ENCODE peak calls at places on chromosomes 6 and 20, in ten cellular contexts. One of them, this sample, is unnamed.

GRCh38 chr6:63816979-63817436 is 181.4 kb downstream of the PHF3 start:
- DNase-seq in T-helper 2 cell: no peak
- DNase-seq in central memory CD4-positive, alpha-beta T cell: no peak
- DNase-seq in activated T-helper 1 cell treated with anti-CD3 and anti-CD28 coated beads, Interleukin-12 subunit alpha, Interleukin-12 subunit beta, Interleukin-2, Interleukin-4 antibody, amounts not matched to agents 30 ng/mL and 10 ng/mL and 1 ng/mL, durations not matched to agents 14 hours and 24 hours and 36 hours: no peak
- DNase-seq in stimulated activated naive B cell treated with anti-CD40 and anti-IgM and Interleukin-4, amounts not matched to agents 10 μg/mL and 1 μg/mL and 100 μg/mL, for 72 hours: no peak
- DNase-seq in SK-MEL-5: peak; percentile 58
- DNase-seq in neural progenitor cell: peak; percentile 60
- DNase-seq in heart left ventricle: no peak
- DNase-seq in SIG-M5: no peak
- DNase-seq in GM04504: no peak
- DNase-seq in this sample: no peak

GRCh38 chr6:95232477-95232876 is 344.9 kb upstream of the MANEA start:
- DNase-seq in T-helper 2 cell: no peak
- DNase-seq in central memory CD4-positive, alpha-beta T cell: no peak
- DNase-seq in activated T-helper 1 cell treated with anti-CD3 and anti-CD28 coated beads, Interleukin-12 subunit alpha, Interleukin-12 subunit beta, Interleukin-2, Interleukin-4 antibody, amounts not matched to agents 30 ng/mL and 10 ng/mL and 1 ng/mL, durations not matched to agents 14 hours and 24 hours and 36 hours: no peak
- DNase-seq in stimulated activated naive B cell treated with anti-CD40 and anti-IgM and Interleukin-4, amounts not matched to agents 10 μg/mL and 1 μg/mL and 100 μg/mL, for 72 hours: no peak
- DNase-seq in SK-MEL-5: no peak
- DNase-seq in neural progenitor cell: no peak
- DNase-seq in heart left ventricle: no peak
- DNase-seq in SIG-M5: no peak
- DNase-seq in GM04504: no peak
- DNase-seq in this sample: no peak

GRCh38 chr6:5142915-5143314 is 57.8 kb downstream of the PPP1R3G start:
- DNase-seq in T-helper 2 cell: no peak
- DNase-seq in central memory CD4-positive, alpha-beta T cell: no peak
- DNase-seq in activated T-helper 1 cell treated with anti-CD3 and anti-CD28 coated beads, Interleukin-12 subunit alpha, Interleukin-12 subunit beta, Interleukin-2, Interleukin-4 antibody, amounts not matched to agents 30 ng/mL and 10 ng/mL and 1 ng/mL, durations not matched to agents 14 hours and 24 hours and 36 hours: no peak
- DNase-seq in stimulated activated naive B cell treated with anti-CD40 and anti-IgM and Interleukin-4, amounts not matched to agents 10 μg/mL and 1 μg/mL and 100 μg/mL, for 72 hours: no peak
- DNase-seq in SK-MEL-5: no peak
- DNase-seq in neural progenitor cell: no peak
- DNase-seq in heart left ventricle: no peak
- DNase-seq in SIG-M5: no peak
- DNase-seq in GM04504: peak; percentile 65
- DNase-seq in this sample: no peak

GRCh38 chr6:137834508-137834907 is 32.6 kb upstream of the TNFAIP3 start:
- DNase-seq in T-helper 2 cell: no peak
- DNase-seq in central memory CD4-positive, alpha-beta T cell: no peak
- DNase-seq in activated T-helper 1 cell treated with anti-CD3 and anti-CD28 coated beads, Interleukin-12 subunit alpha, Interleukin-12 subunit beta, Interleukin-2, Interleukin-4 antibody, amounts not matched to agents 30 ng/mL and 10 ng/mL and 1 ng/mL, durations not matched to agents 14 hours and 24 hours and 36 hours: no peak
- DNase-seq in stimulated activated naive B cell treated with anti-CD40 and anti-IgM and Interleukin-4, amounts not matched to agents 10 μg/mL and 1 μg/mL and 100 μg/mL, for 72 hours: no peak
- DNase-seq in SK-MEL-5: no peak
- DNase-seq in neural progenitor cell: no peak
- DNase-seq in heart left ventricle: no peak
- DNase-seq in SIG-M5: no peak
- DNase-seq in GM04504: no peak
- DNase-seq in this sample: no peak

GRCh38 chr6:148351277-148351676 is 8.6 kb downstream of the SASH1 start:
- DNase-seq in T-helper 2 cell: no peak
- DNase-seq in central memory CD4-positive, alpha-beta T cell: no peak
- DNase-seq in activated T-helper 1 cell treated with anti-CD3 and anti-CD28 coated beads, Interleukin-12 subunit alpha, Interleukin-12 subunit beta, Interleukin-2, Interleukin-4 antibody, amounts not matched to agents 30 ng/mL and 10 ng/mL and 1 ng/mL, durations not matched to agents 14 hours and 24 hours and 36 hours: no peak
- DNase-seq in stimulated activated naive B cell treated with anti-CD40 and anti-IgM and Interleukin-4, amounts not matched to agents 10 μg/mL and 1 μg/mL and 100 μg/mL, for 72 hours: no peak
- DNase-seq in SK-MEL-5: no peak
- DNase-seq in neural progenitor cell: no peak
- DNase-seq in heart left ventricle: no peak
- DNase-seq in SIG-M5: no peak
- DNase-seq in GM04504: no peak
- DNase-seq in this sample: no peak

GRCh38 chr6:131096786-131097185 is 33.7 kb upstream of the EPB41L2 start:
- DNase-seq in T-helper 2 cell: no peak
- DNase-seq in central memory CD4-positive, alpha-beta T cell: no peak
- DNase-seq in activated T-helper 1 cell treated with anti-CD3 and anti-CD28 coated beads, Interleukin-12 subunit alpha, Interleukin-12 subunit beta, Interleukin-2, Interleukin-4 antibody, amounts not matched to agents 30 ng/mL and 10 ng/mL and 1 ng/mL, durations not matched to agents 14 hours and 24 hours and 36 hours: no peak
- DNase-seq in stimulated activated naive B cell treated with anti-CD40 and anti-IgM and Interleukin-4, amounts not matched to agents 10 μg/mL and 1 μg/mL and 100 μg/mL, for 72 hours: no peak
- DNase-seq in SK-MEL-5: no peak
- DNase-seq in neural progenitor cell: no peak
- DNase-seq in heart left ventricle: no peak
- DNase-seq in SIG-M5: no peak
- DNase-seq in GM04504: no peak
- DNase-seq in this sample: no peak

GRCh38 chr6:31169123-31169857 is 1.2 kb downstream of the POU5F1 start:
- DNase-seq in T-helper 2 cell: no peak
- DNase-seq in central memory CD4-positive, alpha-beta T cell: no peak
- DNase-seq in activated T-helper 1 cell treated with anti-CD3 and anti-CD28 coated beads, Interleukin-12 subunit alpha, Interleukin-12 subunit beta, Interleukin-2, Interleukin-4 antibody, amounts not matched to agents 30 ng/mL and 10 ng/mL and 1 ng/mL, durations not matched to agents 14 hours and 24 hours and 36 hours: no peak
- DNase-seq in stimulated activated naive B cell treated with anti-CD40 and anti-IgM and Interleukin-4, amounts not matched to agents 10 μg/mL and 1 μg/mL and 100 μg/mL, for 72 hours: no peak
- DNase-seq in SK-MEL-5: no peak
- DNase-seq in neural progenitor cell: no peak
- DNase-seq in heart left ventricle: no peak
- DNase-seq in SIG-M5: no peak
- DNase-seq in GM04504: no peak
- DNase-seq in this sample: no peak

GRCh38 chr20:13348301-13349239 is 127.5 kb downstream of the ISM1 start:
- DNase-seq in T-helper 2 cell: no peak
- DNase-seq in central memory CD4-positive, alpha-beta T cell: no peak
- DNase-seq in activated T-helper 1 cell treated with anti-CD3 and anti-CD28 coated beads, Interleukin-12 subunit alpha, Interleukin-12 subunit beta, Interleukin-2, Interleukin-4 antibody, amounts not matched to agents 30 ng/mL and 10 ng/mL and 1 ng/mL, durations not matched to agents 14 hours and 24 hours and 36 hours: no peak
- DNase-seq in stimulated activated naive B cell treated with anti-CD40 and anti-IgM and Interleukin-4, amounts not matched to agents 10 μg/mL and 1 μg/mL and 100 μg/mL, for 72 hours: no peak
- DNase-seq in SK-MEL-5: peak; percentile 83
- DNase-seq in neural progenitor cell: no peak
- DNase-seq in heart left ventricle: no peak
- DNase-seq in SIG-M5: no peak
- DNase-seq in GM04504: no peak
- DNase-seq in this sample: no peak

GRCh38 chr6:125182237-125183018 is 28.9 kb downstream of the TPD52L1 start:
- DNase-seq in T-helper 2 cell: no peak
- DNase-seq in central memory CD4-positive, alpha-beta T cell: no peak
- DNase-seq in activated T-helper 1 cell treated with anti-CD3 and anti-CD28 coated beads, Interleukin-12 subunit alpha, Interleukin-12 subunit beta, Interleukin-2, Interleukin-4 antibody, amounts not matched to agents 30 ng/mL and 10 ng/mL and 1 ng/mL, durations not matched to agents 14 hours and 24 hours and 36 hours: no peak
- DNase-seq in stimulated activated naive B cell treated with anti-CD40 and anti-IgM and Interleukin-4, amounts not matched to agents 10 μg/mL and 1 μg/mL and 100 μg/mL, for 72 hours: no peak
- DNase-seq in SK-MEL-5: no peak
- DNase-seq in neural progenitor cell: no peak
- DNase-seq in heart left ventricle: no peak
- DNase-seq in SIG-M5: no peak
- DNase-seq in GM04504: no peak
- DNase-seq in this sample: no peak

GRCh38 chr20:17225891-17226409 is 890 bp upstream of the PCSK2 start:
- DNase-seq in T-helper 2 cell: no peak
- DNase-seq in central memory CD4-positive, alpha-beta T cell: no peak
- DNase-seq in activated T-helper 1 cell treated with anti-CD3 and anti-CD28 coated beads, Interleukin-12 subunit alpha, Interleukin-12 subunit beta, Interleukin-2, Interleukin-4 antibody, amounts not matched to agents 30 ng/mL and 10 ng/mL and 1 ng/mL, durations not matched to agents 14 hours and 24 hours and 36 hours: no peak
- DNase-seq in stimulated activated naive B cell treated with anti-CD40 and anti-IgM and Interleukin-4, amounts not matched to agents 10 μg/mL and 1 μg/mL and 100 μg/mL, for 72 hours: no peak
- DNase-seq in SK-MEL-5: no peak
- DNase-seq in neural progenitor cell: peak; percentile 66
- DNase-seq in heart left ventricle: peak; percentile 20
- DNase-seq in SIG-M5: no peak
- DNase-seq in GM04504: no peak
- DNase-seq in this sample: no peak

GRCh38 chr20:10553326-10553984 is 118.3 kb downstream of the SLX4IP start:
- DNase-seq in T-helper 2 cell: no peak
- DNase-seq in central memory CD4-positive, alpha-beta T cell: peak; percentile 6
- DNase-seq in activated T-helper 1 cell treated with anti-CD3 and anti-CD28 coated beads, Interleukin-12 subunit alpha, Interleukin-12 subunit beta, Interleukin-2, Interleukin-4 antibody, amounts not matched to agents 30 ng/mL and 10 ng/mL and 1 ng/mL, durations not matched to agents 14 hours and 24 hours and 36 hours: peak; percentile 19
- DNase-seq in stimulated activated naive B cell treated with anti-CD40 and anti-IgM and Interleukin-4, amounts not matched to agents 10 μg/mL and 1 μg/mL and 100 μg/mL, for 72 hours: no peak
- DNase-seq in SK-MEL-5: peak; percentile 82
- DNase-seq in neural progenitor cell: peak; percentile 80
- DNase-seq in heart left ventricle: peak; percentile 76
- DNase-seq in SIG-M5: no peak
- DNase-seq in GM04504: peak; percentile 35
- DNase-seq in this sample: peak; percentile 13

GRCh38 chr20:24339179-24339578 is 130.2 kb upstream of the SYNDIG1 start:
- DNase-seq in T-helper 2 cell: no peak
- DNase-seq in central memory CD4-positive, alpha-beta T cell: no peak
- DNase-seq in activated T-helper 1 cell treated with anti-CD3 and anti-CD28 coated beads, Interleukin-12 subunit alpha, Interleukin-12 subunit beta, Interleukin-2, Interleukin-4 antibody, amounts not matched to agents 30 ng/mL and 10 ng/mL and 1 ng/mL, durations not matched to agents 14 hours and 24 hours and 36 hours: no peak
- DNase-seq in stimulated activated naive B cell treated with anti-CD40 and anti-IgM and Interleukin-4, amounts not matched to agents 10 μg/mL and 1 μg/mL and 100 μg/mL, for 72 hours: no peak
- DNase-seq in SK-MEL-5: no peak
- DNase-seq in neural progenitor cell: no peak
- DNase-seq in heart left ventricle: no peak
- DNase-seq in SIG-M5: no peak
- DNase-seq in GM04504: no peak
- DNase-seq in this sample: no peak

GRCh38 chr20:39568090-39568489 is 605.9 kb downstream of the DHX35 start:
- DNase-seq in T-helper 2 cell: no peak
- DNase-seq in central memory CD4-positive, alpha-beta T cell: no peak
- DNase-seq in activated T-helper 1 cell treated with anti-CD3 and anti-CD28 coated beads, Interleukin-12 subunit alpha, Interleukin-12 subunit beta, Interleukin-2, Interleukin-4 antibody, amounts not matched to agents 30 ng/mL and 10 ng/mL and 1 ng/mL, durations not matched to agents 14 hours and 24 hours and 36 hours: no peak
- DNase-seq in stimulated activated naive B cell treated with anti-CD40 and anti-IgM and Interleukin-4, amounts not matched to agents 10 μg/mL and 1 μg/mL and 100 μg/mL, for 72 hours: no peak
- DNase-seq in SK-MEL-5: peak; percentile 52
- DNase-seq in neural progenitor cell: no peak
- DNase-seq in heart left ventricle: no peak
- DNase-seq in SIG-M5: no peak
- DNase-seq in GM04504: no peak
- DNase-seq in this sample: peak; percentile 13

GRCh38 chr6:37125779-37126553 is 44.0 kb upstream of the PIM1 start:
- DNase-seq in T-helper 2 cell: no peak
- DNase-seq in central memory CD4-positive, alpha-beta T cell: no peak
- DNase-seq in activated T-helper 1 cell treated with anti-CD3 and anti-CD28 coated beads, Interleukin-12 subunit alpha, Interleukin-12 subunit beta, Interleukin-2, Interleukin-4 antibody, amounts not matched to agents 30 ng/mL and 10 ng/mL and 1 ng/mL, durations not matched to agents 14 hours and 24 hours and 36 hours: no peak
- DNase-seq in stimulated activated naive B cell treated with anti-CD40 and anti-IgM and Interleukin-4, amounts not matched to agents 10 μg/mL and 1 μg/mL and 100 μg/mL, for 72 hours: no peak
- DNase-seq in SK-MEL-5: no peak
- DNase-seq in neural progenitor cell: peak; percentile 94
- DNase-seq in heart left ventricle: no peak
- DNase-seq in SIG-M5: no peak
- DNase-seq in GM04504: no peak
- DNase-seq in this sample: no peak

GRCh38 chr6:145789443-145789842 is 25.2 kb downstream of the FBXO30 start:
- DNase-seq in T-helper 2 cell: no peak
- DNase-seq in central memory CD4-positive, alpha-beta T cell: no peak
- DNase-seq in activated T-helper 1 cell treated with anti-CD3 and anti-CD28 coated beads, Interleukin-12 subunit alpha, Interleukin-12 subunit beta, Interleukin-2, Interleukin-4 antibody, amounts not matched to agents 30 ng/mL and 10 ng/mL and 1 ng/mL, durations not matched to agents 14 hours and 24 hours and 36 hours: no peak
- DNase-seq in stimulated activated naive B cell treated with anti-CD40 and anti-IgM and Interleukin-4, amounts not matched to agents 10 μg/mL and 1 μg/mL and 100 μg/mL, for 72 hours: no peak
- DNase-seq in SK-MEL-5: no peak
- DNase-seq in neural progenitor cell: no peak
- DNase-seq in heart left ventricle: peak; percentile 27
- DNase-seq in SIG-M5: no peak
- DNase-seq in GM04504: peak; percentile 18
- DNase-seq in this sample: no peak

GRCh38 chr20:3714092-3714491 is 1.7 kb upstream of the SIGLEC1 start:
- DNase-seq in T-helper 2 cell: no peak
- DNase-seq in central memory CD4-positive, alpha-beta T cell: no peak
- DNase-seq in activated T-helper 1 cell treated with anti-CD3 and anti-CD28 coated beads, Interleukin-12 subunit alpha, Interleukin-12 subunit beta, Interleukin-2, Interleukin-4 antibody, amounts not matched to agents 30 ng/mL and 10 ng/mL and 1 ng/mL, durations not matched to agents 14 hours and 24 hours and 36 hours: no peak
- DNase-seq in stimulated activated naive B cell treated with anti-CD40 and anti-IgM and Interleukin-4, amounts not matched to agents 10 μg/mL and 1 μg/mL and 100 μg/mL, for 72 hours: no peak
- DNase-seq in SK-MEL-5: no peak
- DNase-seq in neural progenitor cell: no peak
- DNase-seq in heart left ventricle: peak; percentile 54
- DNase-seq in SIG-M5: no peak
- DNase-seq in GM04504: no peak
- DNase-seq in this sample: no peak

GRCh38 chr6:90940812-90941481 is 354.1 kb upstream of the MAP3K7 start:
- DNase-seq in T-helper 2 cell: no peak
- DNase-seq in central memory CD4-positive, alpha-beta T cell: peak; percentile 59
- DNase-seq in activated T-helper 1 cell treated with anti-CD3 and anti-CD28 coated beads, Interleukin-12 subunit alpha, Interleukin-12 subunit beta, Interleukin-2, Interleukin-4 antibody, amounts not matched to agents 30 ng/mL and 10 ng/mL and 1 ng/mL, durations not matched to agents 14 hours and 24 hours and 36 hours: no peak
- DNase-seq in stimulated activated naive B cell treated with anti-CD40 and anti-IgM and Interleukin-4, amounts not matched to agents 10 μg/mL and 1 μg/mL and 100 μg/mL, for 72 hours: no peak
- DNase-seq in SK-MEL-5: peak; percentile 88
- DNase-seq in neural progenitor cell: peak; percentile 51
- DNase-seq in heart left ventricle: no peak
- DNase-seq in SIG-M5: peak; percentile 11
- DNase-seq in GM04504: peak; percentile 14
- DNase-seq in this sample: peak; percentile 30

GRCh38 chr6:159933077-159933476 is 35.8 kb upstream of the IGF2R start:
- DNase-seq in T-helper 2 cell: no peak
- DNase-seq in central memory CD4-positive, alpha-beta T cell: no peak
- DNase-seq in activated T-helper 1 cell treated with anti-CD3 and anti-CD28 coated beads, Interleukin-12 subunit alpha, Interleukin-12 subunit beta, Interleukin-2, Interleukin-4 antibody, amounts not matched to agents 30 ng/mL and 10 ng/mL and 1 ng/mL, durations not matched to agents 14 hours and 24 hours and 36 hours: no peak
- DNase-seq in stimulated activated naive B cell treated with anti-CD40 and anti-IgM and Interleukin-4, amounts not matched to agents 10 μg/mL and 1 μg/mL and 100 μg/mL, for 72 hours: no peak
- DNase-seq in SK-MEL-5: no peak
- DNase-seq in neural progenitor cell: no peak
- DNase-seq in heart left ventricle: no peak
- DNase-seq in SIG-M5: no peak
- DNase-seq in GM04504: no peak
- DNase-seq in this sample: no peak

GRCh38 chr6:108868551-108869145 is 20.4 kb downstream of the ARMC2 start:
- DNase-seq in T-helper 2 cell: no peak
- DNase-seq in central memory CD4-positive, alpha-beta T cell: no peak
- DNase-seq in activated T-helper 1 cell treated with anti-CD3 and anti-CD28 coated beads, Interleukin-12 subunit alpha, Interleukin-12 subunit beta, Interleukin-2, Interleukin-4 antibody, amounts not matched to agents 30 ng/mL and 10 ng/mL and 1 ng/mL, durations not matched to agents 14 hours and 24 hours and 36 hours: no peak
- DNase-seq in stimulated activated naive B cell treated with anti-CD40 and anti-IgM and Interleukin-4, amounts not matched to agents 10 μg/mL and 1 μg/mL and 100 μg/mL, for 72 hours: no peak
- DNase-seq in SK-MEL-5: no peak
- DNase-seq in neural progenitor cell: no peak
- DNase-seq in heart left ventricle: peak; percentile 70
- DNase-seq in SIG-M5: no peak
- DNase-seq in GM04504: no peak
- DNase-seq in this sample: no peak

GRCh38 chr20:51565298-51565697 is 22.8 kb upstream of the NFATC2 start:
- DNase-seq in T-helper 2 cell: no peak
- DNase-seq in central memory CD4-positive, alpha-beta T cell: no peak
- DNase-seq in activated T-helper 1 cell treated with anti-CD3 and anti-CD28 coated beads, Interleukin-12 subunit alpha, Interleukin-12 subunit beta, Interleukin-2, Interleukin-4 antibody, amounts not matched to agents 30 ng/mL and 10 ng/mL and 1 ng/mL, durations not matched to agents 14 hours and 24 hours and 36 hours: no peak
- DNase-seq in stimulated activated naive B cell treated with anti-CD40 and anti-IgM and Interleukin-4, amounts not matched to agents 10 μg/mL and 1 μg/mL and 100 μg/mL, for 72 hours: no peak
- DNase-seq in SK-MEL-5: no peak
- DNase-seq in neural progenitor cell: no peak
- DNase-seq in heart left ventricle: no peak
- DNase-seq in SIG-M5: no peak
- DNase-seq in GM04504: no peak
- DNase-seq in this sample: no peak

GRCh38 chr6:83047065-83047754 is 18.4 kb downstream of the UBE3D start:
- DNase-seq in T-helper 2 cell: no peak
- DNase-seq in central memory CD4-positive, alpha-beta T cell: no peak
- DNase-seq in activated T-helper 1 cell treated with anti-CD3 and anti-CD28 coated beads, Interleukin-12 subunit alpha, Interleukin-12 subunit beta, Interleukin-2, Interleukin-4 antibody, amounts not matched to agents 30 ng/mL and 10 ng/mL and 1 ng/mL, durations not matched to agents 14 hours and 24 hours and 36 hours: no peak
- DNase-seq in stimulated activated naive B cell treated with anti-CD40 and anti-IgM and Interleukin-4, amounts not matched to agents 10 μg/mL and 1 μg/mL and 100 μg/mL, for 72 hours: no peak
- DNase-seq in SK-MEL-5: no peak
- DNase-seq in neural progenitor cell: peak; percentile 54
- DNase-seq in heart left ventricle: no peak
- DNase-seq in SIG-M5: no peak
- DNase-seq in GM04504: no peak
- DNase-seq in this sample: no peak

This sample was measured in GM19239.